ENCODE peak calls at places on chromosomes 13 and 19, in ten cellular contexts. A is GM23248, H is neural progenitor cell, I is H9, N is K562, R is fibroblast of lung, U is neuronal stem cell, G is mesenchymal stem cell, Z is Karpas-422, M is colonic mucosa. D is an unnamed sample.

GRCh38 chr13:104008571-104009435 is 942.6 kb upstream of the SLC10A2 start:
- DNase-seq in A (no peak), H (no peak), I (no peak), N (no peak), R (peak; percentile 94), U (no peak), G (peak; percentile 68), Z (no peak), M (no peak), D (no peak)

GRCh38 chr19:49390131-49390977 is 2.3 kb downstream of the KASH5 start:
- DNase-seq in A (no peak), H (no peak), I (no peak), N (no peak), R (no peak), U (no peak), G (no peak), Z (peak; percentile 75), M (no peak), D (no peak)

GRCh38 chr13:35518337-35518736 is 41.8 kb upstream of the MAB21L1 start:
- DNase-seq in A (no peak), H (no peak), I (no peak), N (no peak), R (peak; percentile 32), U (no peak), G (no peak), Z (no peak), M (no peak), D (no peak)

GRCh38 chr13:32010137-32010536 is 21.4 kb upstream of the FRY start:
- DNase-seq in A (peak; percentile 37), H (no peak), I (no peak), N (no peak), R (peak; percentile 20), U (no peak), G (no peak), Z (no peak), M (no peak), D (no peak)

GRCh38 chr19:17248011-17248776 is 2.5 kb upstream of the NR2F6 start:
- DNase-seq in A (no peak), H (peak; percentile 76), I (peak; percentile 90), N (peak; percentile 81), R (no peak), U (no peak), G (peak; percentile 32), Z (no peak), M (peak; percentile 75), D (peak; percentile 90)

GRCh38 chr19:35213678-35214632 is 14.6 kb downstream of the FAM187B start:
- DNase-seq in A (peak; percentile 69), H (no peak), I (no peak), N (peak; percentile 13), R (peak; percentile 20), U (no peak), G (no peak), Z (peak; percentile 86), M (peak; percentile 86), D (peak; percentile 11)

GRCh38 chr13:62747629-62748028 is 1332.0 kb upstream of the PCDH20 start:
- DNase-seq in A (peak; percentile 0), H (no peak), I (no peak), N (no peak), R (peak; percentile 1), U (no peak), G (peak; percentile 18), Z (no peak), M (no peak), D (no peak)

GRCh38 chr19:1495799-1496713 is 5.1 kb downstream of the REEP6 start:
- DNase-seq in A (no peak), H (no peak), I (no peak), N (no peak), R (no peak), U (no peak), G (no peak), Z (no peak), M (no peak), D (no peak)

GRCh38 chr13:50757021-50757420 is 86.5 kb downstream of the DLEU7 start:
- DNase-seq in A (peak; percentile 50), H (no peak), I (no peak), N (no peak), R (no peak), U (no peak), G (peak; percentile 22), Z (no peak), M (no peak), D (no peak)

GRCh38 chr13:32639502-32640105 is 53.4 kb downstream of the PDS5B start:
- DNase-seq in A (peak; percentile 80), H (peak; percentile 59), I (no peak), N (peak; percentile 17), R (peak; percentile 64), U (peak; percentile 12), G (peak; percentile 67), Z (peak; percentile 85), M (peak; percentile 48), D (peak; percentile 63)

DNA sequence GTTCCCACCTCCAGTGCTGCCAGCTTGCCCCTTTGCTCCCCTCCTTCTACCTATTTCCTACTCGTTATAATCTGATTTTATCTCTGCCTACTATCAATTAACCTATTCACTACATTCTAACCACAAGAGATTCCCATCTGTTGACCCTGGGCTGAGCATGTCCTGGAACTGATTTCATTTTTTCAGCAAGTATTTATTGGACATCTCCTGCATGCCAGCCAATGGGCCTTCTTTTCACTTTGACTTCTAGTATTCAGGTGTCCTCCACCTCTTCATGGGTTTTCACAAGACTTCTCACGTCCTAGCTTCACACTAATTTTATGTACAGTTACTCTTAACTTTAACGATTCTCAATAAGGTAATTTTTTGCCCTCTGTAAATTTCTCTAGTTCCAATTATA is 282.7 kb upstream of the KLHL1 start:
- DNase-seq in A (no peak), H (no peak), I (no peak), N (no peak), R (no peak), U (no peak), G (no peak), Z (no peak), M (no peak), D (no peak)
- H3K9ac ChIP-seq in A (no peak overlapping the region), H (no peak overlapping the region), I (no peak overlapping the region), N (no peak overlapping the region), R (no peak overlapping the region), U (no peak overlapping the region), G (no peak overlapping the region), Z (no peak overlapping the region), M (no peak overlapping the region), D (no peak overlapping the region)

GRCh38 chr13:77980592-77980991 is 62.0 kb upstream of the EDNRB start:
- DNase-seq in A (peak; percentile 81), H (peak; percentile 4), I (no peak), N (no peak), R (peak; percentile 80), U (no peak), G (peak; percentile 88), Z (no peak), M (no peak), D (no peak)
- H3K9ac ChIP-seq in A (peak overlapping the region; percentile 38), H (no peak overlapping the region), I (no peak overlapping the region), N (no peak overlapping the region), R (no peak overlapping the region), U (no peak overlapping the region), G (peak overlapping the region; percentile 76), Z (no peak overlapping the region), M (no peak overlapping the region), D (no peak overlapping the region)

GRCh38 chr19:47028372-47028672 is 8.7 kb downstream of the NPAS1 start:
- DNase-seq in A (no peak), H (peak; percentile 64), I (peak; percentile 61), N (no peak), R (no peak), U (no peak), G (no peak), Z (no peak), M (no peak), D (peak; percentile 77)
- H3K9ac ChIP-seq in A (no peak overlapping the region), H (no peak overlapping the region), I (no peak overlapping the region), N (peak overlapping the region; percentile 59), R (no peak overlapping the region), U (peak overlapping the region; percentile 21), G (no peak overlapping the region), Z (no peak overlapping the region), M (no peak overlapping the region), D (no peak overlapping the region)

GRCh38 chr13:75196112-75196855 is 285.7 kb downstream of the TBC1D4 start:
- DNase-seq in A (peak; percentile 7), H (no peak), I (no peak), N (no peak), R (peak; percentile 36), U (no peak), G (peak; percentile 26), Z (no peak), M (no peak), D (no peak)

GRCh38 chr13:75195479-75196111 is 286.4 kb downstream of the TBC1D4 start:
- DNase-seq in A (no peak), H (peak; percentile 79), I (no peak), N (no peak), R (no peak), U (peak; percentile 61), G (no peak), Z (no peak), M (no peak), D (peak; percentile 40)

GRCh38 chr13:75197803-75198202 is 284.2 kb downstream of the TBC1D4 start:
- DNase-seq in A (no peak), H (no peak), I (no peak), N (no peak), R (no peak), U (no peak), G (no peak), Z (no peak), M (no peak), D (no peak)

DNA sequence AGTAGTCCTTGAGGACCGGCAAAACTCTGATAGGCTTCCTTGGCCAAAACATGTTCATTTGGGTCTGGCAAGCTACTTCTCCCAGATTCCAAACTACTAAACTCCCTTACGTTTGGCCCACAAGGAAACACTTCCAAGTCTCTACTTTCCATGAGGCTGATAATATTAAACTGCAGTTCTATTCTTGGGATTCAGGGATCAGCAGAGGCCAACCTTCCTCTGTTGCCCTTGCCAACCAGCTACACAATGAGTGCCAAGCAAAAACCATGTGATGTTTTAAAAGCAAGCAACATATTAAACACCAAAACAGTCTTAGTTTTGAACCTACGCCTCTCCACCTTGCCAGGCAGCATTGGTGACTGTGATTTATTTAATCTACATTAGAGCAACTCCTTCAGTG is 287.3 kb downstream of the TBC1D4 start:
- DNase-seq in A (no peak), H (no peak), I (no peak), N (no peak), R (no peak), U (no peak), G (no peak), Z (no peak), M (no peak), D (no peak)
- H3K9ac ChIP-seq in A (no peak overlapping the region), H (no peak overlapping the region), I (no peak overlapping the region), N (no peak overlapping the region), R (no peak overlapping the region), U (no peak overlapping the region), G (no peak overlapping the region), Z (no peak overlapping the region), M (no peak overlapping the region), D (no peak overlapping the region)